ENCODE peak calls at places on chromosomes 7 and 10, in six cellular contexts. One of them, this sample, is unnamed. For H3K36me3 and H3K4me1, the result is how much of the 10 kb centered on the place peaks cover.

GRCh38 chr10:70328987-70329386 is 45.2 kb upstream of the NPFFR1 start:
- DNase-seq in K562: no peak
- DNase-seq in transverse colon: no peak
- DNase-seq in heart left ventricle: no peak
- DNase-seq in adrenal gland: no peak
- DNase-seq in HCT116: no peak
- DNase-seq in this sample: no peak

GRCh38 chr7:68246189-68246633 is 1249.6 kb downstream of the TYW1 start:
- DNase-seq in adrenal gland: no peak
- DNase-seq in transverse colon: no peak
- DNase-seq in heart left ventricle: no peak
- DNase-seq in HCT116: no peak
- DNase-seq in K562: no peak
- DNase-seq in this sample: no peak

GRCh38 chr7:149016876-149017275 is 11.4 kb downstream of the PDIA4 start:
- DNase-seq in K562: no peak
- DNase-seq in adrenal gland: no peak
- DNase-seq in heart left ventricle: no peak
- DNase-seq in HCT116: no peak
- DNase-seq in transverse colon: no peak
- DNase-seq in this sample: no peak

GRCh38 chr7:155583636-155584035 is 37.3 kb upstream of the CNPY1 start:
- DNase-seq in K562: no peak
- DNase-seq in HCT116: no peak
- DNase-seq in adrenal gland: no peak
- DNase-seq in transverse colon: no peak
- DNase-seq in heart left ventricle: no peak
- DNase-seq in this sample: no peak

GRCh38 chr10:61981460-61981859 is 80.0 kb downstream of the ARID5B start:
- DNase-seq in adrenal gland: no peak
- DNase-seq in transverse colon: no peak
- DNase-seq in K562: no peak
- DNase-seq in HCT116: no peak
- DNase-seq in heart left ventricle: no peak
- DNase-seq in this sample: no peak

GRCh38 chr10:106182542-106182941 is 982.0 kb downstream of the SORCS1 start:
- DNase-seq in adrenal gland: no peak
- DNase-seq in HCT116: no peak
- DNase-seq in heart left ventricle: no peak
- DNase-seq in K562: no peak
- DNase-seq in transverse colon: no peak
- DNase-seq in this sample: no peak

GRCh38 chr7:12557282-12557681 is 13.2 kb upstream of the SCIN start:
- DNase-seq in HCT116: no peak
- DNase-seq in transverse colon: no peak
- DNase-seq in heart left ventricle: no peak
- DNase-seq in adrenal gland: no peak
- DNase-seq in K562: no peak
- DNase-seq in this sample: no peak

GRCh38 chr10:133378251-133379096 is 588 bp upstream of the PAOX start:
- DNase-seq in K562: peak
- DNase-seq in adrenal gland: peak
- DNase-seq in HCT116: no peak
- DNase-seq in transverse colon: peak
- DNase-seq in heart left ventricle: peak
- DNase-seq in this sample: peak

GRCh38 chr10:123642697-123643096 is 23.5 kb upstream of the GPR26 start:
- DNase-seq in heart left ventricle: no peak
- DNase-seq in HCT116: no peak
- DNase-seq in K562: no peak
- DNase-seq in transverse colon: peak
- DNase-seq in adrenal gland: peak
- DNase-seq in this sample: no peak

GRCh38 chr7:17852361-17852760 is 87.9 kb downstream of the SNX13 start:
- DNase-seq in adrenal gland: no peak
- DNase-seq in K562: no peak
- DNase-seq in heart left ventricle: no peak
- DNase-seq in transverse colon: no peak
- DNase-seq in HCT116: no peak
- DNase-seq in this sample: no peak

GRCh38 chr10:68082815-68083395 is 7.8 kb upstream of the HERC4 start:
- DNase-seq in HCT116: no peak
- DNase-seq in adrenal gland: no peak
- DNase-seq in K562: no peak
- DNase-seq in transverse colon: no peak
- DNase-seq in heart left ventricle: no peak
- DNase-seq in this sample: no peak

GRCh38 chr7:100684534-100685042 is 9.5 kb downstream of the GIGYF1 start:
- DNase-seq in HCT116: no peak
- DNase-seq in K562: no peak
- DNase-seq in heart left ventricle: no peak
- DNase-seq in adrenal gland: no peak
- DNase-seq in transverse colon: no peak
- DNase-seq in this sample: no peak

GRCh38 chr10:60549686-60550085 is 160.0 kb upstream of the ANK3 start:
- DNase-seq in transverse colon: no peak
- DNase-seq in heart left ventricle: no peak
- DNase-seq in HCT116: peak
- DNase-seq in K562: no peak
- DNase-seq in adrenal gland: no peak
- DNase-seq in this sample: no peak

GRCh38 chr7:19982841-19983835 is 209.7 kb upstream of the TMEM196 start:
- DNase-seq in transverse colon: peak
- DNase-seq in HCT116: peak
- DNase-seq in adrenal gland: peak
- DNase-seq in K562: no peak
- DNase-seq in heart left ventricle: no peak
- DNase-seq in this sample: peak

GRCh38 chr10:49310901-49311561 is 12.1 kb downstream of the C10orf71 start:
- DNase-seq in heart left ventricle: no peak
- DNase-seq in K562: no peak
- DNase-seq in adrenal gland: no peak
- DNase-seq in transverse colon: no peak
- DNase-seq in HCT116: no peak
- DNase-seq in this sample: no peak

GRCh38 chr10:14379556-14380330 is 49.0 kb upstream of the FRMD4A start:
- DNase-seq in transverse colon: no peak
- DNase-seq in HCT116: no peak
- DNase-seq in heart left ventricle: no peak
- DNase-seq in K562: no peak
- DNase-seq in adrenal gland: no peak
- DNase-seq in this sample: no peak

DNA sequence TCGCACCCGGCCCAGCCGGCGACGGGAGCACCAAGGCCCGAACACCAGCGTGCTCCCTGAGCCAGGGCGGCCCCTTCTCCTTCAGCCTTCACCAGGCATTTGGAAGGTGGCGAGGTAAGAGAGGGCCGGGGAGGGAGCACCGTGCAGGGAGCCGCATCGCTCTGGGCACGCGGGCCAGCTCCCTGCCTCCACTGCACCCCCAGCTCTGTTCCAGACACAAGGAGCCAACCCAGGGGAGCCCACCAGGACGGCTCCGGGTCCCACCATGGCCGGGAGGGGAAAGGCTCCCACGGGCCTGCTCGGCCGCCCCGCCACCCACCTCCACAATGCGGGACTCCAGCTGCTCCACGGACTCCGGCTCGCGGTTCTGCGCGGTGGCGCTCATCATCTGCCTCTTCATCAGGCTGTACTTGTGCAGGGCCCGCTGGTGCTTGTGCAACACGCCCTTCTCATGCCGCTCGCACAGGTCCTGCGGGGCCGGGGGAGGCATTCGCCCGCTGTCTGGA is 15.1 kb downstream of the NUDT1 start:
- DNase-seq in transverse colon: no peak
- DNase-seq in HCT116: no peak
- DNase-seq in heart left ventricle: no peak
- DNase-seq in adrenal gland: no peak
- DNase-seq in K562: no peak
- DNase-seq in this sample: no peak
- H3K36me3 ChIP-seq in transverse colon: under half
- H3K36me3 ChIP-seq in HCT116: under half
- H3K36me3 ChIP-seq in heart left ventricle: under half
- H3K36me3 ChIP-seq in adrenal gland: under half
- H3K36me3 ChIP-seq in K562: half or more
- H3K36me3 ChIP-seq in this sample: under half

DNA sequence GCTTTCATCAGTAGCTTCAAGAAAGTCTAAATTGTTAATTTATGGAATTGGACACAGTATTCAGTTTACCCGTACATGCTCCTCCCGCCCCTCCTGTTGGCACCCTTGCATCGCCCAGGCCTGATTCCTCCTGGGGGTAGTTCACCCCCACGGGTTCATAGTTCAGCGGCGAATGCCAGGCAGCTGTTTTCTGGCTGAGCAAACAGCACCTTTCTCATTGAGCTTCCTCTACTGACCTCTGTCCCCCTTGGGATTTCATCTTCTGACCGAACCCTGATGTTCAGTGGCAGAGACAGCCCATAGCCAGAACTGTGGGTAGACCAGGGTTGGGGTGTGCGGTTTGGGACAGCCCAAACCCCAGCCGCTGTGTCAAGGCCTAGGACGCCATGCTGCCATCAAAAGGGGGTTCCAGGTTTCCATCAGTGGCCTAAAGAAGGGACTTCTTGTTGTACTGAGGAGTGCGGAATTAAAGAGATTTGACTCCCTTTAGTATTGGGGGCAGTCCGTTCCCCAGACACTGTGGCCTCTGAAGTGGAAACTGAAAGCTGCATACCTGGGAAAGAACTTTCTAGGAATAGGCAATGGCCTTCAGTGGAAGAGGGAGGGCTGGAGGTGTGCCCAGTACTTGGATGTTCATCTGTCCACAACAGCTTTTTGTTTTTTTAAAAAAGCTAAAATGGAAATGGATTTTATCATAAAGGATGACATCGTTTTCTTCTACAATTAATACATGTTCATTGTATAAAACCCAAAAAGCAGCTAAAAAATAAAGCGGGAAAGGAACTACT is 19.0 kb downstream of the MDH2 start:
- DNase-seq in transverse colon: no peak
- DNase-seq in HCT116: no peak
- DNase-seq in adrenal gland: no peak
- DNase-seq in heart left ventricle: no peak
- DNase-seq in K562: no peak
- DNase-seq in this sample: no peak
- TF ChIP-seq POLR2A in transverse colon: no peak
- TF ChIP-seq POLR2A in HCT116: no peak
- TF ChIP-seq POLR2A in adrenal gland: no peak
- TF ChIP-seq POLR2A in heart left ventricle: no peak
- TF ChIP-seq POLR2A in K562: peak
- TF ChIP-seq POLR2A in this sample: no peak

DNA sequence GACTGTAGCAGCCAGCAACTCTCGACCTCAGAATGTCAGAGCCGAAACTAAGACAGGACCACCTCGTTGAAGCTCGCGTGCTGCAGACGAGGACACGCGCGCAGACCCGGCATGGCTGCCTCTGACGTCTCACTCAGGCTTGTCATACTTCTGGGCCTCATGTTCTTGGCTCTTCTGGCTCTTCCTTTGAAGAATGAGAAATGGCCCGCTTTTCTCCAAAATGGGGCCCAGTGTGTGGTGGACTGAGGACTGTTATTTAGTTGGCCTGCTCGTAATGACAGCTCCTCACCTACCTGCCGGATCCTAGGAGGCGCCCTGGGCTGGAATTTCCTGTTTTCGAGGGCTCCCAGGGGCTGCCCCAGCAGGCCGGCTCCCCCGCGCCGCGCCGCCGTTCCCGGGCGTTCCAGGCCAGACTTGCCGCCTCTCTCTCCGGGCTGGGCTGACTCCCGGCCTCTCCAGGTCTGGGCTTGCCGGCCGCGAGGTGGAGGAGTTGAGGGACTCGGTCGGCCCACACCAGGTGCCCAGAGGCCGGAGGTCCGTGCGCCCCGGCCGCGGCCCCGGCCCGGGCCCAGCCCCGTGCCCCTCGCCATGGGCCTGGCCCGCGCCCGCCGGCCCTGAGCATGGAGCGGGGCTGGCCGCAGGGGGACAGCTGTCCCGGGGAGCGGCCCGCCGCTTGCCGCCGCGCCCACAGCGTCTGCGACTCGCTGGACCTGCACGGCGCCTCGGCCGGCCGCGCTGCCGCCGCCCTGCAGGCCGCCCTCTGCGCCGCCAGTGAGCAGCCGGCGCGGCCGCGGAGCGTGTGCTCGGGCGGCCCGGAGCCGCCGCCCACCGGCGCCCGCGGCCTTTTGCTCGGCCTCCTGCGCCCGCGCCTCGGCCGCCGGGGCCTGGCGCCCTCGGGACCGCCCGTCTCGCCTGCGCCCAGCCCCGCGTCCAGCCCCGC is 28.1 kb downstream of the AGAP3 start:
- DNase-seq in heart left ventricle: no peak
- DNase-seq in transverse colon: peak
- DNase-seq in adrenal gland: no peak
- DNase-seq in HCT116: no peak
- DNase-seq in K562: no peak
- DNase-seq in this sample: no peak
- H3K4me1 ChIP-seq in heart left ventricle: under half
- H3K4me1 ChIP-seq in transverse colon: under half
- H3K4me1 ChIP-seq in adrenal gland: under half
- H3K4me1 ChIP-seq in HCT116: under half
- H3K4me1 ChIP-seq in K562: half or more
- H3K4me1 ChIP-seq in this sample: under half

GRCh38 chr7:138514044-138514443 is 54.0 kb downstream of the TRIM24 start:
- DNase-seq in HCT116: no peak
- DNase-seq in transverse colon: no peak
- DNase-seq in heart left ventricle: no peak
- DNase-seq in adrenal gland: no peak
- DNase-seq in K562: no peak
- DNase-seq in this sample: no peak

GRCh38 chr7:138512092-138512858 is 52.2 kb downstream of the TRIM24 start:
- DNase-seq in transverse colon: no peak
- DNase-seq in heart left ventricle: no peak
- DNase-seq in K562: no peak
- DNase-seq in adrenal gland: no peak
- DNase-seq in HCT116: no peak
- DNase-seq in this sample: no peak

GRCh38 chr7:138515001-138515528 is 55.0 kb downstream of the TRIM24 start:
- DNase-seq in K562: no peak
- DNase-seq in heart left ventricle: no peak
- DNase-seq in HCT116: no peak
- DNase-seq in transverse colon: no peak
- DNase-seq in adrenal gland: no peak
- DNase-seq in this sample: no peak

GRCh38 chr7:138512885-138513284 is 52.8 kb downstream of the TRIM24 start:
- DNase-seq in transverse colon: no peak
- DNase-seq in heart left ventricle: no peak
- DNase-seq in K562: no peak
- DNase-seq in adrenal gland: no peak
- DNase-seq in HCT116: no peak
- DNase-seq in this sample: no peak

DNA sequence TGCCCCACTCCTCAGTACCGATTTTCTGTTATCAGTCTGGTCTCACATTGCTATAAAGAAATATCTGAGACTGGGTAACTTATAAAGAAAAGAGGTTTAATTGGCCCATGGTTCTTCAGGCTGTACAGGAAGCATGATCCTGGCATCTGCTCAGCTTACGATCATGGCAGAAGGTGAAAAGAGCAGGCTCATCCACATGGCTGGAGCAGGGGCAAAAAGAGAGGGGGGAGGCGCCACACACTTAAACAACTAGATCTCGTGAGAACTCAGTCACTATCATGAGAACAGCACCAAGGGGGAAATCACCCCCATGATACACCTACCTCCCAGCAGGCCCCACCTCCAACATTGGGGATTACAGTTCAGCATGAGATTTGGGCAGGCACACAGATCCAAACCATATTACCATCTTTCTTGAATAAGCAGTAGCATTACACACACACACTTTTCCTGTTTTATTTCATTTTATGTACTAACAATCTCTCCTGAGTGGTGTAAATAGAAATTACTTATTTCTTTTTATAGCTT is 53.3 kb downstream of the TRIM24 start:
- DNase-seq in HCT116: no peak
- DNase-seq in transverse colon: no peak
- DNase-seq in adrenal gland: no peak
- DNase-seq in heart left ventricle: no peak
- DNase-seq in K562: no peak
- DNase-seq in this sample: no peak
- H3K36me3 ChIP-seq in HCT116: under half
- H3K36me3 ChIP-seq in transverse colon: under half
- H3K36me3 ChIP-seq in adrenal gland: under half
- H3K36me3 ChIP-seq in heart left ventricle: under half
- H3K36me3 ChIP-seq in K562: half or more
- H3K36me3 ChIP-seq in this sample: under half